ENCODE peak calls at places on chromosomes 5 and 9, in ten cellular contexts. D, T, E, H, V, S, U, I, Y and P are unnamed samples.

GRCh38 chr5:103216137-103216536 is 42.4 kb upstream of the MACIR start:
- DNase-seq in D (no peak), E (no peak), T (peak), U (no peak), V (no peak), S (no peak), H (no peak), I (no peak), Y (peak), P (no peak)

GRCh38 chr5:23506329-23507236 is 826 bp upstream of the PRDM9 start:
- DNase-seq in S (peak), Y (no peak), D (peak), E (no peak), H (peak), T (peak), V (no peak), U (peak), I (no peak), P (peak)

GRCh38 chr9:133207021-133207531 is 2.0 kb downstream of the OBP2B start:
- DNase-seq in T (no peak), U (no peak), I (no peak), V (no peak), E (no peak), D (no peak), H (no peak), Y (no peak), S (no peak), P (no peak)

GRCh38 chr5:180873628-180874520 is 12.8 kb upstream of the ZFP62 start:
- DNase-seq in U (peak), T (peak), I (no peak), E (peak), Y (peak), D (no peak), S (peak), H (no peak), V (no peak), P (no peak)

GRCh38 chr5:154308457-154309360 is 118.2 kb downstream of the GALNT10 start:
- DNase-seq in D (no peak), T (peak), I (no peak), V (no peak), Y (peak), H (no peak), U (no peak), S (peak), E (peak), P (peak)

GRCh38 chr9:5886114-5886939 is 4.4 kb upstream of the MLANA start:
- DNase-seq in T (peak), V (peak), S (peak), D (peak), U (peak), H (peak), E (peak), Y (peak), I (peak), P (peak)

GRCh38 chr5:86030753-86031152 is 587.0 kb upstream of the COX7C start:
- DNase-seq in T (no peak), S (no peak), D (no peak), V (no peak), Y (no peak), H (no peak), I (no peak), U (no peak), E (no peak), P (no peak)

GRCh38 chr9:68540712-68541535 is at the start of gene TMEM252:
- DNase-seq in U (no peak), T (peak), E (no peak), V (no peak), I (no peak), S (no peak), Y (no peak), D (no peak), H (no peak), P (no peak)

GRCh38 chr5:144684899-144685298 is 514.2 kb downstream of the KCTD16 start:
- DNase-seq in D (no peak), Y (no peak), I (no peak), V (no peak), S (no peak), E (no peak), U (no peak), H (no peak), T (no peak), P (no peak)

GRCh38 chr9:129677456-129677855 is 12.0 kb downstream of the PRRX2 start:
- DNase-seq in S (no peak), D (no peak), T (peak), I (no peak), H (peak), U (no peak), Y (no peak), E (peak), V (no peak), P (peak)

GRCh38 chr5:82991678-82992323 is 85.4 kb downstream of the TMEM167A start:
- DNase-seq in D (no peak), Y (peak), I (no peak), T (peak), S (peak), U (no peak), E (no peak), H (no peak), V (no peak), P (peak)

GRCh38 chr9:37056521-37056920 is 22.5 kb upstream of the PAX5 start:
- DNase-seq in I (no peak), V (no peak), T (no peak), S (no peak), U (no peak), D (no peak), Y (no peak), H (no peak), E (no peak), P (no peak)

GRCh38 chr5:24606974-24607373 is 37.8 kb downstream of the CDH10 start:
- DNase-seq in D (peak), U (no peak), E (no peak), V (no peak), I (no peak), S (no peak), Y (no peak), H (no peak), T (no peak), P (no peak)

GRCh38 chr9:23723672-23724071 is 102.4 kb downstream of the ELAVL2 start:
- DNase-seq in V (no peak), E (no peak), S (no peak), H (no peak), U (no peak), D (no peak), Y (no peak), I (no peak), T (no peak), P (no peak)

GRCh38 chr9:89654025-89654662 is 49.3 kb downstream of the GADD45G start:
- DNase-seq in S (no peak), Y (no peak), E (no peak), I (no peak), T (no peak), D (no peak), U (no peak), V (no peak), H (no peak), P (no peak)

GRCh38 chr9:126411225-126411947 is 84.8 kb downstream of the MVB12B start:
- DNase-seq in U (no peak), S (no peak), E (peak), Y (no peak), D (no peak), H (no peak), I (no peak), T (no peak), V (no peak), P (peak)

GRCh38 chr5:56200856-56201638 is 32.1 kb downstream of the ANKRD55 start:
- DNase-seq in I (peak), H (peak), D (peak), U (peak), T (peak), V (peak), E (peak), S (peak), Y (peak), P (peak)

GRCh38 chr9:137315581-137316011 is 13.5 kb upstream of the NRARP start:
- DNase-seq in Y (no peak), D (no peak), H (no peak), T (no peak), S (no peak), I (no peak), U (no peak), E (no peak), V (no peak), P (no peak)

GRCh38 chr9:75086443-75087278 is 1.3 kb downstream of the NMRK1 start:
- DNase-seq in E (no peak), T (no peak), V (peak), H (no peak), D (no peak), U (no peak), I (no peak), Y (no peak), S (no peak), P (no peak)

GRCh38 chr5:39109616-39110015 is 35.4 kb upstream of the RICTOR start:
- DNase-seq in T (no peak), E (no peak), S (no peak), U (no peak), V (no peak), H (no peak), Y (no peak), I (no peak), D (no peak), P (no peak)

GRCh38 chr5:169716287-169716686 is 79.2 kb downstream of the DOCK2 start:
- DNase-seq in T (peak), D (no peak), H (no peak), U (peak), I (no peak), V (no peak), Y (peak), S (peak), E (peak), P (peak)

GRCh38 chr5:76393035-76393680 is 9.9 kb upstream of the IQGAP2 start:
- DNase-seq in Y (no peak), V (no peak), H (no peak), T (no peak), I (no peak), U (peak), S (no peak), E (no peak), D (no peak), P (no peak)

GRCh38 chr5:112344540-112344939 is 74.5 kb downstream of the EPB41L4A start:
- DNase-seq in T (no peak), U (no peak), S (no peak), V (no peak), H (no peak), I (no peak), E (no peak), Y (no peak), D (no peak), P (no peak)

GRCh38 chr5:133610489-133611356 is 1.6 kb downstream of the FSTL4 start:
- DNase-seq in H (peak), I (peak), U (peak), S (peak), V (no peak), T (peak), Y (no peak), E (peak), D (peak), P (peak)

GRCh38 chr9:133135193-133135745 is 14.2 kb upstream of the RALGDS start:
- DNase-seq in E (peak), H (no peak), U (no peak), S (peak), Y (peak), D (no peak), I (no peak), T (peak), V (peak), P (peak)

GRCh38 chr9:106468431-106468830 is 394.5 kb upstream of the ZNF462 start:
- DNase-seq in E (no peak), I (no peak), Y (no peak), D (no peak), U (no peak), V (no peak), H (no peak), S (no peak), T (no peak), P (no peak)

GRCh38 chr5:171357843-171358242 is 29.8 kb upstream of the NPM1 start:
- DNase-seq in I (no peak), V (no peak), D (no peak), U (no peak), E (no peak), T (no peak), H (no peak), Y (no peak), S (no peak), P (no peak)

GRCh38 chr5:112208699-112209615 is 210.1 kb downstream of the EPB41L4A start:
- DNase-seq in E (no peak), Y (peak), V (no peak), U (peak), I (no peak), D (no peak), S (no peak), T (peak), H (no peak), P (no peak)

GRCh38 chr9:95516736-95517558 is at the start of gene PTCH1:
- DNase-seq in I (no peak), V (peak), Y (peak), S (peak), T (peak), H (peak), U (peak), D (peak), E (peak), P (peak)

GRCh38 chr5:122870219-122870856 is 24.9 kb downstream of the SNX24 start:
- DNase-seq in I (no peak), V (no peak), E (peak), S (peak), U (no peak), T (peak), D (no peak), H (no peak), Y (peak), P (peak)

GRCh38 chr9:128106181-128106939 is 21.2 kb downstream of the PTGES2 start:
- DNase-seq in E (no peak), H (no peak), S (no peak), I (no peak), Y (no peak), U (no peak), D (no peak), T (no peak), V (peak), P (no peak)

GRCh38 chr5:33400675-33401074 is 40.1 kb upstream of the TARS1 start:
- DNase-seq in H (no peak), I (no peak), V (no peak), E (no peak), T (no peak), S (no peak), U (peak), D (no peak), Y (no peak), P (no peak)

GRCh38 chr5:142659405-142659804 is 26.5 kb downstream of the FGF1 start:
- DNase-seq in T (no peak), I (no peak), E (peak), V (no peak), Y (no peak), U (no peak), H (no peak), S (no peak), D (no peak), P (no peak)

GRCh38 chr5:97163360-97163764 is 19.7 kb downstream of the RIOK2 start:
- DNase-seq in E (peak), T (peak), H (no peak), I (no peak), U (peak), V (no peak), S (peak), D (no peak), Y (peak), P (peak)

GRCh38 chr5:131209506-131210191 is 38.9 kb downstream of the LYRM7 start:
- DNase-seq in U (peak), Y (no peak), V (no peak), I (no peak), D (peak), T (no peak), H (peak), S (no peak), E (no peak), P (no peak)

GRCh38 chr9:133700861-133701320 is 37.3 kb downstream of the SARDH start:
- DNase-seq in I (no peak), S (no peak), U (no peak), Y (no peak), D (no peak), V (peak), H (no peak), T (peak), E (no peak), P (peak)

GRCh38 chr5:80516826-80517225 is 28.9 kb downstream of the FAM151B start:
- DNase-seq in V (no peak), I (no peak), E (peak), D (no peak), T (peak), H (no peak), S (peak), Y (peak), U (no peak), P (peak)

GRCh38 chr5:759111-759741 is 25.3 kb downstream of the ZDHHC11B start:
- DNase-seq in U (no peak), H (peak), D (no peak), Y (no peak), I (no peak), T (peak), V (peak), S (peak), E (peak), P (no peak)

GRCh38 chr9:16524078-16524477 is 346.4 kb downstream of the BNC2 start:
- DNase-seq in U (no peak), S (no peak), I (no peak), D (no peak), E (no peak), T (no peak), H (no peak), Y (no peak), V (no peak), P (no peak)

DNA sequence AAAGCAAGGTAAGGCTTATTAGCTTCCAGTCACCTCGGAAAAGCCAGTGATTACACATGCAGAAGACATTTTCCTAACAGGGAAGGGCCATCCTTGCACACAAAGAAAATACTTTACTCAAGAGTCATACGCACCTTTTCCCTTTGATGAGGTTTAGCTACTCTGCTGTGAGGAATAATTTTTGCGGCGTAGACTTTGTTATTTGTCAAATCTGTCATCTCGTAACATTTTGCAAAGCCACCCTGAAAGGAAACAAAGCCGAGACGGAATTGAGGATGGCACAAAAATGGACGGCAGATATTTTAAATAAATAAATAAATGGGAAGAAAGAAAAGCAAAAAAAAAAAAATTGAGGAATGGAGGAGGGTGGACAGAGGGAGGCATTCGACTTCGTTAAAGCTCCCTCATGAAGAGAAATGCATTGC is 1.0 kb downstream of the PLK2 start:
- DNase-seq in T (no peak), I (no peak), Y (no peak), V (no peak), H (no peak), S (no peak), E (peak), U (no peak), D (no peak), P (peak)
- H3K4me3 ChIP-seq in T (peak), I (peak), Y (peak), V (peak), H (peak), S (peak), E (peak), U (no peak), D (peak), P (peak)

DNA sequence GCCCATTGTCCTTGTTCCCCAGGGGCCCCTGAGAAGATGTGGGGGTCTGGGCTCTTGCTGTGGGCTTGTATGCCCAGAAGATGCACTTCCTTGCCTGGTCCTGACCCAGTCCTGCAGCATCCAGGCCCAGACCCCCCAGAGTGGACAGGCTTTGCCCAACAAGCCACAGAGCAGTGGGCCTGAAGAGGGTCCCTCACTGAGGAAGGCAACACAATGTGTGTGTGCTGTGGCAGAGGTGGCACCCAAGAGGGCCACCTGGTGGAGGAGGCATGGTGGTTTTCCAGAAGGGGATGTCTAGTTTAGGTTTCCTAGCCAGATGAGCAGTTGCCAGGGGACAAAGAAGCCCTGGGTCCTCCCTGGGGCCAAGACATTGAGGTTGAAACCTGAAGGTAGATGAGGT is 84.3 kb downstream of the PHF2 start:
- DNase-seq in E (no peak), V (no peak), U (no peak), Y (no peak), I (no peak), S (no peak), T (no peak), H (no peak), D (peak), P (no peak)
- TF ChIP-seq CTCF in E (no peak), V (no peak), U (no peak), Y (no peak), I (no peak), S (no peak), T (no peak), H (no peak), D (peak), P (no peak)

DNA sequence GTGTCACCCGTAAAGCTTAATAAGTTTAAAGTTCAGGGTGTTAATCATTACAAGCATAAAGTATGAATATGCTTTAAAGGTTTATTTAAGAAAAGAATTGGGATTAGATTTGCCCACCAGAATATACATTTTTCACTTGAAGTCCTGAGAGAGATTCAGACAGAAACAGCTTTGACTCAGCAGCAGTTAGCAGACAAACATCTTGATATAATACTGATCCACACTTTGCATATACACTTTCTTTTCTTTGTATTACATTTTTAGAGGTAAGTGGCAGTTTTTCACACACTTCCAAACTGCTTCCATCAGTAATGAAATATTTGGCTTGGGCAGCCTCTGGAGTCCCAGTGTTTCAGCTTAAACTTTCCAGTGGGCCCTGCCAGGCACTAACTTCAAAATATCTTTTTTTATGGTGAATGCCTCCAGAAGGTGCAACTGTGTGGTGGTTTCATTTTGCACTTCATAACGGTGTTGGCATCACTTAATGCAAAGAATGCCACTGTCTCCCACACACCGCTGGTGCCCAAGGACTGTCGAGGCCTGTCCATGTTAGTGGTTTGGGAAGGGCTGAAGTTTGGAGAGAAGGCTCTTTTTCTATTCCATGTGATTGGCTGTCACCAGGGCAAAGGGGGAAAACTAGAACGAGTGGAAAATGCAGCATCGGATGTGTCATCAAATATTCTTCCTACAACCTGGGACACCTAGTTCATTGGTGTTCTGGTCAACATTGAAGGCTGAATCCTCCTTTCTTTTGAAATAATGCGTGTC is 53.0 kb downstream of the PIK3R1 start:
- DNase-seq in T (no peak), H (no peak), D (no peak), I (no peak), V (no peak), S (no peak), E (no peak), Y (no peak), U (no peak), P (no peak)
- H3K4me3 ChIP-seq in T (no peak), H (no peak), D (no peak), I (no peak), V (no peak), S (no peak), E (peak), Y (no peak), U (no peak), P (no peak)

GRCh38 chr5:5900350-5900749 is 477.9 kb downstream of the ICE1 start:
- DNase-seq in H (no peak), Y (no peak), T (no peak), U (no peak), E (no peak), S (no peak), V (no peak), I (no peak), D (no peak), P (no peak)
- TF ChIP-seq CTCF in H (no peak), Y (no peak), T (no peak), U (no peak), E (no peak), S (no peak), V (no peak), I (no peak), D (no peak), P (no peak)